ENCODE peak calls at places on chromosomes 1 and 21, in five cellular contexts. One of them, this sample, is unnamed.

GRCh38 chr1:172909606-172910326 is 141.0 kb downstream of the TNFSF18 start:
- DNase-seq in HCT116: no peak
- DNase-seq in psoas muscle: no peak
- DNase-seq in kidney epithelial cell: peak; percentile 82
- DNase-seq in upper lobe of right lung: no peak
- DNase-seq in this sample: peak; percentile 93

GRCh38 chr1:75725861-75726361 is 1.4 kb downstream of the ACADM start:
- DNase-seq in upper lobe of right lung: no peak
- DNase-seq in HCT116: no peak
- DNase-seq in psoas muscle: no peak
- DNase-seq in kidney epithelial cell: no peak
- DNase-seq in this sample: no peak

GRCh38 chr1:172918478-172918877 is 132.3 kb downstream of the TNFSF18 start:
- DNase-seq in kidney epithelial cell: no peak
- DNase-seq in psoas muscle: no peak
- DNase-seq in upper lobe of right lung: no peak
- DNase-seq in HCT116: no peak
- DNase-seq in this sample: no peak

GRCh38 chr1:44554706-44555105 is 119.6 kb downstream of the TMEM53 start:
- DNase-seq in HCT116: no peak
- DNase-seq in psoas muscle: no peak
- DNase-seq in upper lobe of right lung: no peak
- DNase-seq in kidney epithelial cell: no peak
- DNase-seq in this sample: no peak

GRCh38 chr1:19390901-19391595 is 78.9 kb downstream of the SLC66A1 start:
- DNase-seq in upper lobe of right lung: no peak
- DNase-seq in psoas muscle: peak; percentile 58
- DNase-seq in kidney epithelial cell: no peak
- DNase-seq in HCT116: peak; percentile 7
- DNase-seq in this sample: peak; percentile 91

GRCh38 chr21:16002872-16003466 is 273.2 kb downstream of the USP25 start:
- DNase-seq in kidney epithelial cell: no peak
- DNase-seq in HCT116: no peak
- DNase-seq in psoas muscle: no peak
- DNase-seq in upper lobe of right lung: no peak
- DNase-seq in this sample: no peak

GRCh38 chr1:93304716-93305138 is 41.0 kb upstream of the DR1 start:
- DNase-seq in psoas muscle: no peak
- DNase-seq in upper lobe of right lung: no peak
- DNase-seq in kidney epithelial cell: peak; percentile 29
- DNase-seq in HCT116: peak; percentile 35
- DNase-seq in this sample: peak; percentile 19

GRCh38 chr1:47280142-47280541 is 33.8 kb downstream of the STIL start:
- DNase-seq in upper lobe of right lung: no peak
- DNase-seq in kidney epithelial cell: no peak
- DNase-seq in HCT116: no peak
- DNase-seq in psoas muscle: no peak
- DNase-seq in this sample: peak; percentile 6

GRCh38 chr1:18972531-18972930 is 16.1 kb upstream of the IFFO2 start:
- DNase-seq in upper lobe of right lung: no peak
- DNase-seq in psoas muscle: no peak
- DNase-seq in kidney epithelial cell: no peak
- DNase-seq in HCT116: no peak
- DNase-seq in this sample: no peak

GRCh38 chr1:24743404-24744211 is 1.6 kb upstream of the CLIC4 start:
- DNase-seq in kidney epithelial cell: no peak
- DNase-seq in HCT116: no peak
- DNase-seq in upper lobe of right lung: no peak
- DNase-seq in psoas muscle: no peak
- DNase-seq in this sample: no peak

GRCh38 chr1:189149547-189150375 is 1327.9 kb downstream of the BRINP3 start:
- DNase-seq in psoas muscle: no peak
- DNase-seq in kidney epithelial cell: no peak
- DNase-seq in HCT116: no peak
- DNase-seq in upper lobe of right lung: peak; percentile 66
- DNase-seq in this sample: no peak

GRCh38 chr1:168096296-168097165 is 40.2 kb downstream of the GPR161 start:
- DNase-seq in kidney epithelial cell: no peak
- DNase-seq in psoas muscle: no peak
- DNase-seq in HCT116: no peak
- DNase-seq in upper lobe of right lung: no peak
- DNase-seq in this sample: no peak

GRCh38 chr1:17340358-17340757 is 31.6 kb upstream of the PADI6 start:
- DNase-seq in psoas muscle: no peak
- DNase-seq in HCT116: no peak
- DNase-seq in upper lobe of right lung: no peak
- DNase-seq in kidney epithelial cell: no peak
- DNase-seq in this sample: no peak

GRCh38 chr1:236451796-236452373 is 57.8 kb downstream of the EDARADD start:
- DNase-seq in HCT116: peak; percentile 22
- DNase-seq in kidney epithelial cell: no peak
- DNase-seq in upper lobe of right lung: no peak
- DNase-seq in psoas muscle: no peak
- DNase-seq in this sample: no peak

GRCh38 chr1:156157974-156158373 is 4.6 kb downstream of the SEMA4A start:
- DNase-seq in kidney epithelial cell: no peak
- DNase-seq in psoas muscle: no peak
- DNase-seq in upper lobe of right lung: no peak
- DNase-seq in HCT116: no peak
- DNase-seq in this sample: no peak

GRCh38 chr1:11170102-11170501 is 19.1 kb upstream of the ANGPTL7 start:
- DNase-seq in upper lobe of right lung: no peak
- DNase-seq in kidney epithelial cell: no peak
- DNase-seq in psoas muscle: no peak
- DNase-seq in HCT116: no peak
- DNase-seq in this sample: no peak

GRCh38 chr1:29120955-29121485 is 2.7 kb downstream of the TMEM200B start:
- DNase-seq in HCT116: peak; percentile 60
- DNase-seq in upper lobe of right lung: peak; percentile 72
- DNase-seq in psoas muscle: peak; percentile 50
- DNase-seq in kidney epithelial cell: no peak
- DNase-seq in this sample: no peak

GRCh38 chr21:44985441-44986401 is 45.9 kb downstream of the SLX9 start:
- DNase-seq in upper lobe of right lung: peak; percentile 64
- DNase-seq in HCT116: no peak
- DNase-seq in kidney epithelial cell: no peak
- DNase-seq in psoas muscle: peak; percentile 17
- DNase-seq in this sample: no peak

GRCh38 chr1:244082969-244083368 is 31.9 kb downstream of the ZBTB18 start:
- DNase-seq in kidney epithelial cell: no peak
- DNase-seq in upper lobe of right lung: no peak
- DNase-seq in HCT116: no peak
- DNase-seq in psoas muscle: no peak
- DNase-seq in this sample: no peak

GRCh38 chr1:66231162-66232077 is 302.5 kb upstream of the SGIP1 start:
- DNase-seq in HCT116: peak; percentile 73
- DNase-seq in kidney epithelial cell: peak; percentile 47
- DNase-seq in upper lobe of right lung: no peak
- DNase-seq in psoas muscle: no peak
- DNase-seq in this sample: peak; percentile 31

GRCh38 chr1:74160045-74160444 is 37.9 kb downstream of the LRRIQ3 start:
- DNase-seq in psoas muscle: no peak
- DNase-seq in HCT116: no peak
- DNase-seq in upper lobe of right lung: no peak
- DNase-seq in kidney epithelial cell: no peak
- DNase-seq in this sample: no peak

GRCh38 chr1:234529661-234530237 is 50.8 kb upstream of the TARBP1 start:
- DNase-seq in psoas muscle: no peak
- DNase-seq in kidney epithelial cell: no peak
- DNase-seq in HCT116: no peak
- DNase-seq in upper lobe of right lung: no peak
- DNase-seq in this sample: no peak

GRCh38 chr1:238606896-238607295 is 716.2 kb upstream of the ZP4 start:
- DNase-seq in upper lobe of right lung: no peak
- DNase-seq in kidney epithelial cell: peak; percentile 38
- DNase-seq in psoas muscle: no peak
- DNase-seq in HCT116: no peak
- DNase-seq in this sample: no peak

GRCh38 chr1:157193219-157193618 is 55.0 kb upstream of the ETV3 start:
- DNase-seq in HCT116: no peak
- DNase-seq in upper lobe of right lung: no peak
- DNase-seq in kidney epithelial cell: no peak
- DNase-seq in psoas muscle: no peak
- DNase-seq in this sample: no peak

GRCh38 chr1:154407021-154407865 is 2.1 kb downstream of the IL6R start:
- DNase-seq in kidney epithelial cell: no peak
- DNase-seq in upper lobe of right lung: peak; percentile 87
- DNase-seq in HCT116: no peak
- DNase-seq in psoas muscle: no peak
- DNase-seq in this sample: no peak

GRCh38 chr1:53527368-53527767 is 68.2 kb downstream of the DMRTB1 start:
- DNase-seq in HCT116: no peak
- DNase-seq in kidney epithelial cell: no peak
- DNase-seq in upper lobe of right lung: no peak
- DNase-seq in psoas muscle: no peak
- DNase-seq in this sample: no peak

GRCh38 chr1:30986755-30987154 is 78.2 kb upstream of the SDC3 start:
- DNase-seq in psoas muscle: no peak
- DNase-seq in upper lobe of right lung: no peak
- DNase-seq in kidney epithelial cell: no peak
- DNase-seq in HCT116: no peak
- DNase-seq in this sample: no peak

GRCh38 chr1:27011058-27011764 is 1.4 kb downstream of the TENT5B start:
- DNase-seq in upper lobe of right lung: peak; percentile 88
- DNase-seq in HCT116: peak; percentile 54
- DNase-seq in psoas muscle: peak; percentile 35
- DNase-seq in kidney epithelial cell: no peak
- DNase-seq in this sample: no peak

GRCh38 chr1:246683521-246683920 is 40.7 kb upstream of the SCCPDH start:
- DNase-seq in upper lobe of right lung: no peak
- DNase-seq in kidney epithelial cell: no peak
- DNase-seq in HCT116: no peak
- DNase-seq in psoas muscle: no peak
- DNase-seq in this sample: no peak

GRCh38 chr21:37821791-37822450 is 94.3 kb downstream of the KCNJ6 start:
- DNase-seq in HCT116: no peak
- DNase-seq in upper lobe of right lung: no peak
- DNase-seq in psoas muscle: no peak
- DNase-seq in kidney epithelial cell: no peak
- DNase-seq in this sample: no peak

DNA sequence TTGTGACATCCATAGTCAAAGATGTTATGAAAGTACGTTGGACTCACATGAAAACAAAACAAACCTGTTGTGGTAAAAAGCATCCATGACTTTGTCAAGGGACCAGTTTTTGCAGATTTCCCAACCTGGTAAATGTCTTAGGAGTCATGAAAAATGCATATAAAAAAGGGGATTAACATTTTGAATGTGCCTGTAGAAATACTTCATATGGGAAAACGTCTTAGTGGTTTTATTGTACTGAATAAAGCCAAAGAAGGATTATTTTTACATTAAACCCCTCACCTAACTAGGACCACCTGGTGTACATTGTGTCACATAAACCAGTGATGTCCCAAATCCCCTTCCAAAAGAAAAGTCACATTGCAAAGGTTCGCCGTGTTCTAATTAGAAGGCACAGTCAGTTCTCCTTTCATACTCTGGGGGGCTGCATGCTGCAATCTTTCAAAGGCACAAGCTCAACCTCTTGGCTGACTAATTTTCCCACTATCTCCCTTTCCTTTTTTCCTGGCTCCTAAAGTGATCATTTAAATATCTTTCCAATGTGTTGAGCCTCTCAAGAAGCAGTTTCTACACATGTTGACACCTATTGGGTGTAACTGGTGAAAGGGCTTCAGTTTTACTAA is 119.8 kb upstream of the SPAG17 start:
- DNase-seq in upper lobe of right lung: no peak
- DNase-seq in HCT116: no peak
- DNase-seq in psoas muscle: no peak
- DNase-seq in kidney epithelial cell: no peak
- DNase-seq in this sample: no peak
- TF ChIP-seq CTCF in upper lobe of right lung: peak; percentile 41
- TF ChIP-seq CTCF in HCT116: no peak
- TF ChIP-seq CTCF in psoas muscle: peak; percentile 58
- TF ChIP-seq CTCF in kidney epithelial cell: peak; percentile 53
- TF ChIP-seq CTCF in this sample: peak; percentile 63

GRCh38 chr1:151058682-151059341 is 610 bp downstream of the CDC42SE1 start:
- DNase-seq in psoas muscle: no peak
- DNase-seq in kidney epithelial cell: no peak
- DNase-seq in HCT116: no peak
- DNase-seq in upper lobe of right lung: peak; percentile 91
- DNase-seq in this sample: no peak

GRCh38 chr1:151054971-151055547 is 4.4 kb downstream of the CDC42SE1 start:
- DNase-seq in HCT116: no peak
- DNase-seq in kidney epithelial cell: no peak
- DNase-seq in psoas muscle: no peak
- DNase-seq in upper lobe of right lung: no peak
- DNase-seq in this sample: no peak

GRCh38 chr1:151055581-151055980 is 3.8 kb downstream of the CDC42SE1 start:
- DNase-seq in psoas muscle: no peak
- DNase-seq in kidney epithelial cell: no peak
- DNase-seq in upper lobe of right lung: no peak
- DNase-seq in HCT116: no peak
- DNase-seq in this sample: no peak

GRCh38 chr1:151056574-151056973 is 2.8 kb downstream of the CDC42SE1 start:
- DNase-seq in upper lobe of right lung: no peak
- DNase-seq in kidney epithelial cell: no peak
- DNase-seq in psoas muscle: no peak
- DNase-seq in HCT116: no peak
- DNase-seq in this sample: no peak

DNA sequence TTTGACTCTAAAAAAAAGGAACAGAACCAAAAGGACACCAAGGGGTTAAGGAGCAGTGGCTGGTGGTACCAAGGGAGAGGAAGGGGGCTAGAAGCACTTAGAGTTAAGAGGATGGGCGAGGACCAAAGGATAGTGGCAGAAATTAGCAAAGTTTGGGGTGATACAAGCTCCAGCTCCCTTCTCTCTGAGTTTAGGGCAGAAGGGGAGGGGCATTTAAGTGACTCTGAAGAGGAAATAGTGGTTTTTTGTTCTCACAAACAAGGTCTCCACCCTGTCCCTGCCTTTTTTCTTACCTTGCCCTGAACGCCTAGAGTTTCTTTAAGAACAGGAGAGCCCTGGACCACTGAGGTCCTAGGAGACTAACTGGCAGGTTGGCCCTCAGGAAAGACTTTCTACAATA is 3.3 kb downstream of the CDC42SE1 start:
- DNase-seq in psoas muscle: no peak
- DNase-seq in upper lobe of right lung: no peak
- DNase-seq in HCT116: no peak
- DNase-seq in kidney epithelial cell: no peak
- DNase-seq in this sample: no peak
- H3K36me3 ChIP-seq in psoas muscle: peaks cover 11% of the 10 kb centered on the region
- H3K36me3 ChIP-seq in upper lobe of right lung: peaks cover 47% of the 10 kb centered on the region
- H3K36me3 ChIP-seq in HCT116: peaks cover 24% of the 10 kb centered on the region
- H3K36me3 ChIP-seq in kidney epithelial cell: peaks cover 5% of the 10 kb centered on the region
- H3K36me3 ChIP-seq in this sample: peaks cover 21% of the 10 kb centered on the region

GRCh38 chr1:39544327-39544726 is 32.3 kb downstream of the PABPC4 start:
- DNase-seq in upper lobe of right lung: no peak
- DNase-seq in HCT116: no peak
- DNase-seq in kidney epithelial cell: no peak
- DNase-seq in psoas muscle: no peak
- DNase-seq in this sample: no peak
- H3K27me3 ChIP-seq in upper lobe of right lung: no peaks in the 10 kb centered on the region
- H3K27me3 ChIP-seq in HCT116: no peaks in the 10 kb centered on the region
- H3K27me3 ChIP-seq in kidney epithelial cell: no peaks in the 10 kb centered on the region
- H3K27me3 ChIP-seq in psoas muscle: no peaks in the 10 kb centered on the region
- H3K27me3 ChIP-seq in this sample: no peaks in the 10 kb centered on the region

GRCh38 chr1:206878456-206878855 is 13.0 kb downstream of the IL20 start:
- DNase-seq in HCT116: peak; percentile 24
- DNase-seq in upper lobe of right lung: no peak
- DNase-seq in psoas muscle: no peak
- DNase-seq in kidney epithelial cell: no peak
- DNase-seq in this sample: no peak
- TF ChIP-seq CTCF in HCT116: peak; percentile 17
- TF ChIP-seq CTCF in upper lobe of right lung: no peak
- TF ChIP-seq CTCF in psoas muscle: no peak
- TF ChIP-seq CTCF in kidney epithelial cell: no peak
- TF ChIP-seq CTCF in this sample: no peak